ENCODE peak calls at places on chromosomes 2 and 18, in six cellular contexts. K is CD4-positive, alpha-beta T cell; I is BE2C; F is K562; W is endodermal cell; D is stomach. T is an unnamed sample.

GRCh38 chr2:197011777-197012641 is 85.5 kb upstream of the PGAP1 start:
- DNase-seq in W (no peak), D (no peak), F (peak), K (peak), I (peak), T (peak)

GRCh38 chr2:234494361-234495075 is 2.4 kb downstream of the ARL4C start:
- DNase-seq in D (peak), F (no peak), W (peak), I (no peak), K (peak), T (no peak)

GRCh38 chr2:64654993-64655666 is 1.4 kb upstream of the SERTAD2 start:
- DNase-seq in F (no peak), W (no peak), I (no peak), D (no peak), K (no peak), T (no peak)

GRCh38 chr2:39731546-39731945 is 47.5 kb downstream of the THUMPD2 start:
- DNase-seq in I (no peak), K (no peak), W (no peak), F (no peak), D (no peak), T (no peak)

GRCh38 chr18:57649536-57650495 is 28.2 kb upstream of the NARS1 start:
- DNase-seq in I (no peak), K (no peak), W (no peak), D (no peak), F (no peak), T (no peak)

GRCh38 chr2:21585863-21586262 is 462.1 kb downstream of the TDRD15 start:
- DNase-seq in K (no peak), D (no peak), W (no peak), I (no peak), F (no peak), T (no peak)

GRCh38 chr18:8699948-8700347 is 5.4 kb upstream of the MTCL1 start:
- DNase-seq in D (no peak), F (no peak), K (no peak), I (no peak), W (no peak), T (no peak)

GRCh38 chr2:85175369-85176299 is 42.4 kb downstream of the TCF7L1 start:
- DNase-seq in W (peak), D (no peak), I (no peak), K (no peak), F (no peak), T (no peak)

GRCh38 chr2:190088917-190089316 is 26.4 kb upstream of the MSTN start:
- DNase-seq in I (peak), W (peak), D (peak), K (peak), F (peak), T (no peak)

GRCh38 chr2:110858135-110858737 is 125.9 kb downstream of the ACOXL start:
- DNase-seq in F (no peak), K (peak), I (no peak), W (no peak), D (peak), T (no peak)

GRCh38 chr2:200662727-200663126 is 76.9 kb downstream of the AOX1 start:
- DNase-seq in F (no peak), I (no peak), D (no peak), K (no peak), W (no peak), T (no peak)

GRCh38 chr2:112006076-112006410 is 49.0 kb upstream of the TMEM87B start:
- DNase-seq in F (no peak), I (no peak), D (no peak), W (no peak), K (no peak), T (no peak)

GRCh38 chr2:120901213-120901612 is 165.5 kb downstream of the GLI2 start:
- DNase-seq in D (no peak), K (no peak), F (no peak), W (no peak), I (peak), T (no peak)

GRCh38 chr2:218925434-218925833 is 34.0 kb upstream of the CDK5R2 start:
- DNase-seq in W (no peak), D (no peak), F (no peak), I (no peak), K (no peak), T (no peak)

GRCh38 chr2:197306691-197307030 is 3.9 kb downstream of the ANKRD44 start:
- DNase-seq in F (no peak), I (peak), D (peak), K (peak), W (no peak), T (no peak)

GRCh38 chr2:113750385-113750784 is 6.1 kb downstream of the SLC35F5 start:
- DNase-seq in F (no peak), W (no peak), K (no peak), D (no peak), I (no peak), T (no peak)

GRCh38 chr18:63067939-63068338 is 251.6 kb downstream of the BCL2 start:
- DNase-seq in F (no peak), K (no peak), I (no peak), D (no peak), W (no peak), T (no peak)

GRCh38 chr2:201158111-201158929 is 24.6 kb upstream of the CASP10 start:
- DNase-seq in F (peak), K (peak), I (peak), D (peak), W (peak), T (peak)

GRCh38 chr2:11030909-11031308 is 119.2 kb downstream of the KCNF1 start:
- DNase-seq in I (no peak), D (peak), F (no peak), W (peak), K (no peak), T (no peak)

GRCh38 chr2:43169987-43170732 is 56.2 kb downstream of the ZFP36L2 start:
- DNase-seq in D (peak), I (no peak), F (peak), W (peak), K (peak), T (no peak)
- TF ChIP-seq CTCF in D (no peak), I (peak), F (peak), W (peak), K (peak), T (peak)

GRCh38 chr2:37882036-37882435 is 43.1 kb upstream of the RMDN2 start:
- DNase-seq in I (no peak), D (no peak), F (no peak), W (no peak), K (no peak), T (no peak)

GRCh38 chr2:37877457-37878315 is 47.4 kb upstream of the RMDN2 start:
- DNase-seq in I (peak), D (no peak), F (peak), K (no peak), W (no peak), T (no peak)

GRCh38 chr2:37881397-37881796 is 43.7 kb upstream of the RMDN2 start:
- DNase-seq in D (no peak), K (no peak), F (no peak), W (no peak), I (no peak), T (no peak)

GRCh38 chr2:37878536-37878935 is 46.6 kb upstream of the RMDN2 start:
- DNase-seq in I (no peak), F (no peak), K (no peak), D (no peak), W (no peak), T (no peak)

GRCh38 chr2:37880546-37880945 is 44.5 kb upstream of the RMDN2 start:
- DNase-seq in W (no peak), D (no peak), F (no peak), K (no peak), I (no peak), T (no peak)
- TF ChIP-seq CTCF in W (peak), D (no peak), F (no peak), K (no peak), I (peak), T (no peak)

DNA sequence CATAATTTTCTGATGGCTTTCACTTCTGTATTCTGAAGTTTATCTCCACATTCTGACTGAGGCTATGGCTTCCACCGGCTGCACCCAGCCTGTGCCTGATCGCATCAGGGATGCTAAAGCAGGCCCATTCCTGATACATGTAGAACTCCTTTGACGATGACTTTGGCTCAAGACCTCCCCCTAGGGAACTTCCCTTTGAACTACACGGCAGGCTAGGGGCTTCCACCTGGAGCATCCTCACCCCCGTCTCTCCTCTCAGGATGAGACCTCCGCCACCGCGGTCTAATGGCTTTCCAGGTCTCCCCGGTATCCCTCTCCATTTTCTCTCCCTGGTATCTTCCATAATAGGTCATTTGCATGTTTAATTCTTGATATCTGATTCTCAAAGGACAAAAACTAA is 214.9 kb upstream of the CHST9 start:
- DNase-seq in D (no peak), I (peak), F (no peak), K (no peak), W (peak), T (no peak)
- TF ChIP-seq CTCF in D (no peak), I (peak), F (no peak), K (no peak), W (peak), T (no peak)

DNA sequence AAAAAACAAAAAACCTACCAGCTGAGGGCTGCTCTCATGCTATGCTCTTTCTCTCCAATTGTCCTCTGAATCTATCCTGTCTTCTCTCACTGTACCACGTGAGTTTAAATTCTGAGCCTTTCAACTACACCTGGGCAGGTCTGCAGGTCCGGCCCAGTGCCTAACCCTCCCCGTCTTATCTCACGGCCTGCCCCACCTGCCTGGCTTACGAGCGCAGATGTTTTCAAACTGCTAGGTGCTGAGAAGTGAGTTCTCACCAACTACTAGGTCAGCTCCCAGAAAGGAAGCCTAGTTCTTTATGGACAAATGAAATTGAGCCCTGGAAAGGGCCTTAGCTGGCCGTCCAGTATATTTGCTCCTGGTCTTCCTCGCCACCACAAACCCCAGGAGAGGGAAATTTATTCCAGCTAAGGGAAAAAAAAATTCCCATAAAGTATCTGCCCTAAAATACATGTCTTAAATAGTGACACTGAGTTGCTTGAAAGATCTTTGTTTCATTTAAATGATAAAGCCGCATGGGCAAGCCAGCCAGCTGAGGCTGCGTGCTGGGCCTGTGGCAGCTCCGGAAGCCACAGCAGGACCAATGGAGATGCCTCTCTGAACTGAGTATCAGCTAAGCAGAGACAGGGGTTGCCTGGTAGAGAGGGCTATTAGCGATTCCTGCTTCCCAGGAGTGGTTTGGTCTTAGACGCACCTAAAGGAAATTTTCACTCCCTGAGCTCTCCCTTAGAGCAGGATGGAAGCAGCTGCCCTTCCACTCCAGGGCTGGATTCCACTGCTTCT is 92.5 kb upstream of the NCK2 start:
- DNase-seq in I (no peak), F (no peak), K (no peak), D (peak), W (peak), T (no peak)
- TF ChIP-seq CTCF in I (no peak), F (no peak), K (no peak), D (no peak), W (no peak), T (no peak)

DNA sequence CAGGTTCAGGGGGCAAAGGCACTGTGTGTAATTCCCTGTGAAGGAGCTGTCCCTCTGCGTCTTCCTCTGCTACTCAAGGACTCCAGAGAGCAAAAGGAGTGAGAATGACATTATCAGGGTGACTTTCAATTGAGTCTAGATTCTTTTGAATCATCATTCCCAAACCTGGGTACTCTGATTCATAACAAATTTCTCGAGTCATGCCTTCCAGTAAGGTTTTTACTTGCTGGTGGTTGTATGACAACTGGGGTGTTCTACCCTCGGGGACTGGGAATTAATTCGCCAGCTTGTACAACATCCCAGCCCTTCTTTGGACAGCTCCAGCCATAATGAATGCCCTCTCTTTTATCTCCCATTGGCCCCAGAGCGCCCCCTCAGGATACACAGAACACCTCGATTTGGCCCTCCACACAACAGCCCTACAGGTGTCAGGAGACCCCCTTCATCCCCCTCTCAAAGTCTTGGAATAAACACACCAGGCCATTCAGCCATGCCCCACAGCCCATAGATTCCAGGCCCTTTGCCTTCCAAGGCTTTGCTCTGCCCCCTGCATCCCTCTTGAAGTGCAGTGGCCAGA is 254.5 kb downstream of the KLHL29 start:
- DNase-seq in K (no peak), I (no peak), F (no peak), W (peak), D (no peak), T (no peak)
- TF ChIP-seq CTCF in K (no peak), I (no peak), F (peak), W (no peak), D (no peak), T (no peak)

GRCh38 chr2:240445961-240446538 is 10.6 kb downstream of the GPC1 start:
- DNase-seq in W (no peak), F (no peak), D (no peak), K (no peak), I (no peak), T (no peak)
- TF ChIP-seq CTCF in W (no peak), F (no peak), D (no peak), K (no peak), I (no peak), T (no peak)

GRCh38 chr2:169767243-169767888 is 31.3 kb upstream of the SSB start:
- DNase-seq in K (peak), D (peak), F (peak), I (peak), W (peak), T (no peak)
- TF ChIP-seq CTCF in K (peak), D (no peak), F (peak), I (peak), W (peak), T (peak)

DNA sequence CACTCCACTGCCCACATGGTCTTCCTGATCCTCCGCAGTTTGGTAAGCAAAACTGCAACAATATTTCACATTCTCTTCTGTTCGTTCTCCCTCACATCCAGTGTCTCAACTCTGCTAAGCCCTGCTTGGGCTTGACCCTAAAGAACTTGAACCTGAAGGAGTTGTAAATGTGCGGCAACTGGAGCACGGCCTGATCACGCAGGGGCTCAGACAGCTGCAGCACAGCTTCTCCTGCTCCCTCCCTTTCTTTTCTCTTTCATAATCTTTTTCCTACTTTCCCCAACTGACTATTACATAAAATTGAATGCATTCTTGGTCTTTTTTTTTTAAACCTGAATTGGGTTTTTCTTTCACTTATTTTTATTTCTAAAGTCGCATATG is 10.2 kb downstream of the CYRIA start:
- DNase-seq in K (no peak), D (no peak), W (peak), F (no peak), I (no peak), T (no peak)
- TF ChIP-seq CTCF in K (no peak), D (no peak), W (no peak), F (no peak), I (no peak), T (no peak)

GRCh38 chr18:45837283-45838070 is 12.0 kb downstream of the SIGLEC15 start:
- DNase-seq in K (peak), D (peak), F (no peak), I (peak), W (peak), T (no peak)
- TF ChIP-seq CTCF in K (no peak), D (no peak), F (no peak), I (no peak), W (peak), T (peak)

GRCh38 chr2:188976545-188977268 is 2.5 kb downstream of the COL3A1 start:
- DNase-seq in I (no peak), W (no peak), F (no peak), K (no peak), D (no peak), T (no peak)
- TF ChIP-seq CTCF in I (no peak), W (peak), F (no peak), K (no peak), D (no peak), T (no peak)